ENCODE peak calls at places on chromosomes 12 and 14, in four cellular contexts. C is HCT116, N is HepG2, Y is K562. X is an unnamed sample.

GRCh38 chr12:52631264-52631663 is 12.9 kb upstream of the KRT73 start:
- DNase-seq in N (no peak), Y (no peak), C (no peak), X (no peak)

GRCh38 chr14:104224516-104225281 is 86.3 kb downstream of the KIF26A start:
- DNase-seq in N (no peak), Y (peak), C (no peak), X (peak)

GRCh38 chr12:29088611-29089219 is 60.4 kb upstream of the FAR2 start:
- DNase-seq in C (no peak), Y (no peak), N (peak), X (peak)

GRCh38 chr12:61037792-61038191 is 1222.4 kb upstream of the USP15 start:
- DNase-seq in Y (no peak), C (no peak), N (no peak), X (no peak)

GRCh38 chr12:127728285-127728684 is 538.7 kb upstream of the TMEM132C start:
- DNase-seq in Y (no peak), N (no peak), C (no peak), X (no peak)

GRCh38 chr12:41019461-41019860 is 168.7 kb upstream of the PDZRN4 start:
- DNase-seq in N (no peak), C (no peak), Y (no peak), X (no peak)

GRCh38 chr14:65101631-65102440 is 481 bp downstream of the MAX start:
- DNase-seq in Y (no peak), C (no peak), N (no peak), X (peak)

GRCh38 chr12:117854339-117855012 is 114.3 kb downstream of the KSR2 start:
- DNase-seq in C (no peak), N (peak), Y (peak), X (peak)

DNA sequence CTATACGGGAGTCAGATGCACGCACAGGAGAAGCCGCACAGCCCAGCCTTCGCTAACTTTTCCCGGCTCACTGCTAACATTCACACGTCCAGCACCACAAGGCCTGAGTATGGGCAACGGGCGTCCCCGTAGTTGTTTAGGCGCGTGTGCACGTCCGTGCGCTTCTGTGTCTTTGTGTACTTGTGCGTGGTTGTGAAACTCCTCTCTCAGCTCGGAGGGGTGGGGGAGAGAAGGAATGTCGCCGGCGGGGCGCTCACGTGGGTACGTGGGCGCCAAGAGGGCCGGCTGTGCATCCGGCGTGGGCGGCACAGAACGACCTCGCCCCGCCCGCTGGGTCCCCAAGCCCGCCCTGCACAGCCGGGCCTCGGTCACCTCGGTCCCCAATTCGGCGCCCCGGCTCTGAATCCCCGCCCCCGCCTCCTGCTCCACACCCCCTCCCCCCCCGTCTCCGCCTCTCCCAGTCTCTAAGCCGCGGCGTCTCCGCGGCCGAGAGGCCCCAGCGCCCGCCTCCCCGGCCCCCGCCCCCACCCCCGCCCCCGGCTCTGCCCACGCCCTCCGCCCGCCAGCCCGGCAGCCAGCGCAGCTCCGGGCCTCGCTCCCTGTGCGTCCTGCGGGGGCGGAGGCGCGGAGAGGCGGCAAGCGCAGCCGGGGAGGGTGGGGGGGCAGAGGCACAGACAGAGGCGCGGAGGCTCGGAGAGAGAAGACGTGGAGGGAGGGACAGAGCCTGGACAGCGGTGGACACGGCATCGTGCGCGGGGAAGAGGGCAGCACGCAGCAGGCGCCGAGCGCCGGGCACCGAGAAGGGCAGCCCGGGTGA is at the start of gene NAB2:
- DNase-seq in Y (peak), C (peak), N (peak), X (peak)
- TF ChIP-seq REST in Y (no peak), C (no peak), N (no peak), X (no peak)

DNA sequence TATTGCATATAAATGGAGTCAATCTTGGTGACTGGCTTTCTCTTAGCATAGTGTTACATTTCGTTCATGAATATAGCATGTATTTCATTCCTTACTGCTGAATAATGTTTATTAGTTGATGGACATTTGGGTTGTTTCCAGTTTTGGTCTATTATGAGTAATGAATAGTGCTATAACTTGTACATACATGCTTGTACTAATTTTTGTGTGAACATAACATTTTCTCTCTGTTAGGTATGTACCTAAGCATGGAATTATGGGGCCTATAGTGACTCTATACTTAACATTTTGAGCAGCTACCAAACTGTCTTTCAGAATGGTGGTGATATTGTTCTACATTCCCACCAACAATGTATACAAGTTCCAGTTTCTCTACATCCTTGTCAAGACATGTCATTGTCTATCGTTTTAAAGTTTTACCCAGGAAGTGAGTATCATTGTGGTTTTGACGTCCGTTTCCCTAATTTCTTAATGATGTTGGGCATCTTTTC is 23.1 kb downstream of the ATP2A2 start:
- DNase-seq in C (no peak), N (no peak), Y (no peak), X (no peak)
- H3K4me2 ChIP-seq in C (no peak), N (no peak), Y (no peak), X (no peak)

DNA sequence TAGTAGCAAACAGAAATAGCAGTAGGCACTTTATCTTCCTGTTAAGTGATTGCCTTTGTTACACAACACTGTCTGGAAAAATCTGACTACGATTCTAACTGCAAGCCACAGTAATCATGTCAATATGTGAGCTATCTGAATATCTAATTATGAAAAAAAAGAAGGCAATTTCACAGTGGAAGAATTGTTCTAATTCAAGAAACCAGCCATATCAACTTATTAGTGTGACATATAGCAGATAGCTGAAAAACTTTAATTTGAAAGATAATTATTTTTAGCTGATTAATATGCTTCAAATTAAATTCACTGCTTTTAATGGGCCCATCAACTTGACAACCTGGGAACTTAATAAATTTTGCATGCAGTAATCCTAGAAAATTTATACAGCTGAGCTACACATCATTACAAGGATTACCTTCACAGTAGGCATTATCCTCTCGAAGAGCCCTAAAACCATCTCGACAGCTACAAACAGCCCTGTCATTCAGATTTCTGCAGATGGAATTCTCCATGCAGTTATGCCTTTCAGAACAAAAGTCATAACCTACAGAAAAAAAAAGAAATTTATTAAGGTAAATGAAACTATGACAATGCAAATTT is 172.7 kb downstream of the NELL2 start:
- DNase-seq in Y (no peak), N (no peak), C (no peak), X (no peak)
- TF ChIP-seq REST in Y (no peak), N (no peak), C (no peak), X (no peak)

DNA sequence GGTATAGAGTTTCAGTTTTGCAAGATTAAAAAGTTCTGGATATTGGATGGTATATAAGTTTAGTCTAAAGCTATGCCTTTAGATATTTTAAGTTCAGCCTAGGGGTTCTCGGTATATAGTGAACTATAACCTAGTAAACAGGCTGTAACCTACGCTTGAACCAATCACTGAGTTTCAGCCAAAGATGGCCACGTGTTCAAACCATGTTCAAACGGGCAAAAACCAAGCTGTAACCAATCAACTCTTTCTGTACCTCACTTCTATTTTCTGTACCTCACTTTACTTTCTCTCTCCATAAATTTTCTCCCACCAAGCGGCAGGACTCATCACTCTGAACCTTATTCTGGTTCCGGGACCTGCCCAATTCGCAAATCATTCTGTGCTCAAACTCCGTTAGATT is 1.4 kb downstream of the TMBIM4 start:
- DNase-seq in Y (no peak), C (no peak), N (no peak), X (no peak)
- H3K4me2 ChIP-seq in Y (peak), C (peak), N (peak), X (peak)

GRCh38 chr12:124694846-124695497 is 127.6 kb upstream of the NCOR2 start:
- DNase-seq in N (no peak), Y (no peak), C (no peak), X (peak)
- TF ChIP-seq REST in N (no peak), Y (no peak), C (no peak), X (no peak)

X was measured in GM23338.